ENCODE peak calls at places on chromosomes 11 and 22, in ten cellular contexts. F, E, H, B, R, W, K, X, P and J are unnamed samples.

GRCh38 chr11:119991669-119992068 is 146.2 kb downstream of the TRIM29 start:
- DNase-seq in F (no peak), E (no peak), H (no peak), B (peak), R (no peak), W (no peak), K (no peak), X (no peak), P (no peak), J (no peak)

GRCh38 chr22:42685941-42686666 is 34.6 kb downstream of the A4GALT start:
- DNase-seq in F (no peak), E (peak), H (no peak), B (no peak), R (no peak), W (peak), K (no peak), X (no peak), P (no peak), J (peak)

GRCh38 chr11:14756349-14756748 is 112.7 kb downstream of the PDE3B start:
- DNase-seq in F (no peak), E (no peak), H (no peak), B (no peak), R (no peak), W (no peak), K (no peak), X (no peak), P (no peak), J (no peak)

GRCh38 chr11:62444271-62444833 is 25.5 kb downstream of the SCGB1A1 start:
- DNase-seq in F (peak), E (no peak), H (peak), B (peak), R (no peak), W (peak), K (no peak), X (peak), P (peak), J (peak)

GRCh38 chr11:17275376-17276235 is 933 bp upstream of the NUCB2 start:
- DNase-seq in F (no peak), E (no peak), H (no peak), B (no peak), R (no peak), W (no peak), K (no peak), X (no peak), P (peak), J (no peak)

GRCh38 chr11:65787649-65788622 is 1.1 kb downstream of the OVOL1 start:
- DNase-seq in F (no peak), E (peak), H (peak), B (no peak), R (no peak), W (no peak), K (no peak), X (no peak), P (no peak), J (no peak)

GRCh38 chr11:16154715-16155396 is 201.5 kb downstream of the SOX6 start:
- DNase-seq in F (no peak), E (no peak), H (no peak), B (no peak), R (no peak), W (no peak), K (no peak), X (no peak), P (peak), J (peak)

GRCh38 chr22:46198274-46198673 is 47.9 kb downstream of the PPARA start:
- DNase-seq in F (no peak), E (no peak), H (no peak), B (no peak), R (no peak), W (peak), K (no peak), X (no peak), P (no peak), J (no peak)

GRCh38 chr11:118398797-118399564 is 2.4 kb upstream of the ATP5MG start:
- DNase-seq in F (no peak), E (no peak), H (no peak), B (no peak), R (peak), W (no peak), K (no peak), X (no peak), P (peak), J (no peak)

GRCh38 chr22:37781434-37782059 is 26.2 kb upstream of the GCAT start:
- DNase-seq in F (no peak), E (no peak), H (no peak), B (no peak), R (no peak), W (no peak), K (no peak), X (no peak), P (no peak), J (no peak)

GRCh38 chr11:107043242-107043991 is 25.1 kb upstream of the GUCY1A2 start:
- DNase-seq in F (no peak), E (no peak), H (no peak), B (no peak), R (no peak), W (no peak), K (no peak), X (no peak), P (peak), J (peak)

GRCh38 chr11:124863137-124863825 is 2.0 kb upstream of the ROBO3 start:
- DNase-seq in F (no peak), E (peak), H (no peak), B (no peak), R (no peak), W (no peak), K (no peak), X (peak), P (peak), J (no peak)

GRCh38 chr11:75996523-75997272 is 181.7 kb downstream of the UVRAG start:
- DNase-seq in F (no peak), E (no peak), H (no peak), B (no peak), R (no peak), W (no peak), K (no peak), X (no peak), P (no peak), J (no peak)

GRCh38 chr11:86174101-86175046 is 70.2 kb upstream of the EED start:
- DNase-seq in F (peak), E (peak), H (no peak), B (peak), R (no peak), W (peak), K (no peak), X (peak), P (peak), J (peak)

GRCh38 chr11:86460461-86461404 is 86.0 kb downstream of the CCDC81 start:
- DNase-seq in F (no peak), E (no peak), H (no peak), B (no peak), R (no peak), W (no peak), K (no peak), X (no peak), P (no peak), J (no peak)

GRCh38 chr22:49992921-49993648 is 19.5 kb downstream of the IL17REL start:
- DNase-seq in F (peak), E (peak), H (peak), B (peak), R (no peak), W (no peak), K (peak), X (peak), P (peak), J (no peak)

GRCh38 chr11:28759311-28759710 is 651.1 kb downstream of the METTL15 start:
- DNase-seq in F (no peak), E (no peak), H (no peak), B (no peak), R (no peak), W (no peak), K (no peak), X (no peak), P (peak), J (peak)

GRCh38 chr11:35541621-35542375 is 16.4 kb upstream of the PAMR1 start:
- DNase-seq in F (no peak), E (no peak), H (no peak), B (no peak), R (no peak), W (peak), K (no peak), X (peak), P (peak), J (no peak)

GRCh38 chr11:72075109-72075508 is 5.2 kb downstream of the NUMA1 start:
- DNase-seq in F (no peak), E (no peak), H (no peak), B (no peak), R (no peak), W (no peak), K (no peak), X (peak), P (peak), J (no peak)

GRCh38 chr11:5631969-5632635 is 7.3 kb downstream of the TRIM34 start:
- DNase-seq in F (no peak), E (peak), H (no peak), B (no peak), R (no peak), W (no peak), K (no peak), X (no peak), P (no peak), J (no peak)

GRCh38 chr11:77066229-77067023 is at the start of gene CAPN5:
- DNase-seq in F (peak), E (peak), H (peak), B (peak), R (peak), W (peak), K (peak), X (peak), P (peak), J (peak)

GRCh38 chr11:9573775-9574555 is 495 bp downstream of the WEE1 start:
- DNase-seq in F (no peak), E (peak), H (peak), B (no peak), R (no peak), W (no peak), K (peak), X (peak), P (no peak), J (no peak)

GRCh38 chr11:1291295-1292017 is 18.0 kb downstream of the TOLLIP start:
- DNase-seq in F (no peak), E (no peak), H (peak), B (no peak), R (no peak), W (no peak), K (no peak), X (peak), P (no peak), J (no peak)

GRCh38 chr11:60251485-60252207 is 8.7 kb upstream of the MS4A4E start:
- DNase-seq in F (no peak), E (peak), H (no peak), B (no peak), R (no peak), W (no peak), K (no peak), X (no peak), P (peak), J (no peak)

GRCh38 chr11:8087756-8088155 is 6.7 kb downstream of the TUB start:
- DNase-seq in F (no peak), E (no peak), H (no peak), B (no peak), R (no peak), W (no peak), K (no peak), X (no peak), P (no peak), J (no peak)